ENCODE peak calls at places on chromosomes 13 and 19, in nine cellular contexts. Z is fibroblast of pulmonary artery, E is upper lobe of left lung, T is AG04450, P is heart right ventricle, L is thoracic aorta, R is GM13977, U is WERI-Rb-1, Q is dorsolateral prefrontal cortex. O is an unnamed sample.

GRCh38 chr13:85277753-85278152 is 521.5 kb downstream of the SLITRK6 start:
- DNase-seq in Z (peak; percentile 40), E (no peak), T (no peak), P (no peak), L (no peak), R (no peak), U (no peak), Q (no peak), O (no peak)

GRCh38 chr13:78595819-78596700 is 7.3 kb downstream of the POU4F1 start:
- DNase-seq in Z (no peak), E (no peak), T (no peak), P (peak; percentile 20), L (no peak), R (peak; percentile 64), U (no peak), Q (no peak), O (no peak)

GRCh38 chr13:45918597-45918996 is 67.0 kb upstream of the SIAH3 start:
- DNase-seq in Z (no peak), E (no peak), T (no peak), P (no peak), L (no peak), R (no peak), U (no peak), Q (no peak), O (no peak)

GRCh38 chr13:110748271-110748670 is 34.8 kb downstream of the ING1 start:
- DNase-seq in Z (no peak), E (no peak), T (no peak), P (no peak), L (no peak), R (no peak), U (no peak), Q (no peak), O (no peak)

GRCh38 chr13:28659611-28659970 is 661 bp downstream of the POMP start:
- DNase-seq in Z (peak; percentile 74), E (no peak), T (no peak), P (no peak), L (no peak), R (no peak), U (no peak), Q (no peak), O (no peak)

GRCh38 chr19:34282611-34283519 is 28.5 kb downstream of the GARRE1 start:
- DNase-seq in Z (no peak), E (no peak), T (no peak), P (no peak), L (no peak), R (no peak), U (no peak), Q (no peak), O (no peak)

GRCh38 chr19:39362682-39363657 is 20.7 kb downstream of the SAMD4B start:
- DNase-seq in Z (peak; percentile 59), E (no peak), T (no peak), P (no peak), L (no peak), R (no peak), U (no peak), Q (no peak), O (no peak)

GRCh38 chr19:5046339-5047039 is 77.6 kb downstream of the KDM4B start:
- DNase-seq in Z (no peak), E (peak; percentile 79), T (no peak), P (no peak), L (no peak), R (no peak), U (no peak), Q (no peak), O (peak; percentile 67)

GRCh38 chr19:35757231-35757748 is 461 bp upstream of the HSPB6 start:
- DNase-seq in Z (peak; percentile 95), E (peak; percentile 45), T (peak; percentile 85), P (peak; percentile 87), L (peak; percentile 76), R (no peak), U (peak; percentile 60), Q (no peak), O (peak; percentile 61)

GRCh38 chr19:1825909-1826556 is 14.0 kb upstream of the ATP8B3 start:
- DNase-seq in Z (peak; percentile 71), E (peak; percentile 70), T (peak; percentile 36), P (peak; percentile 80), L (no peak), R (peak; percentile 96), U (peak; percentile 86), Q (peak; percentile 67), O (peak; percentile 85)

GRCh38 chr19:30795727-30796126 is 423.5 kb downstream of the ZNF536 start:
- DNase-seq in Z (no peak), E (no peak), T (no peak), P (no peak), L (no peak), R (no peak), U (no peak), Q (no peak), O (no peak)

GRCh38 chr19:15108145-15108844 is 1.1 kb downstream of the SYDE1 start:
- DNase-seq in Z (no peak), E (no peak), T (no peak), P (no peak), L (no peak), R (no peak), U (no peak), Q (no peak), O (no peak)

GRCh38 chr13:34847751-34848150 is 94.3 kb upstream of the NBEA start:
- DNase-seq in Z (no peak), E (no peak), T (no peak), P (no peak), L (no peak), R (no peak), U (no peak), Q (no peak), O (no peak)

GRCh38 chr13:34223984-34224383 is 406.0 kb downstream of the RFC3 start:
- DNase-seq in Z (no peak), E (no peak), T (no peak), P (no peak), L (no peak), R (no peak), U (no peak), Q (no peak), O (no peak)

GRCh38 chr13:110347535-110348308 is 40.6 kb downstream of the COL4A2 start:
- DNase-seq in Z (peak; percentile 97), E (no peak), T (no peak), P (peak; percentile 48), L (peak; percentile 72), R (no peak), U (no peak), Q (no peak), O (peak; percentile 66)

DNA sequence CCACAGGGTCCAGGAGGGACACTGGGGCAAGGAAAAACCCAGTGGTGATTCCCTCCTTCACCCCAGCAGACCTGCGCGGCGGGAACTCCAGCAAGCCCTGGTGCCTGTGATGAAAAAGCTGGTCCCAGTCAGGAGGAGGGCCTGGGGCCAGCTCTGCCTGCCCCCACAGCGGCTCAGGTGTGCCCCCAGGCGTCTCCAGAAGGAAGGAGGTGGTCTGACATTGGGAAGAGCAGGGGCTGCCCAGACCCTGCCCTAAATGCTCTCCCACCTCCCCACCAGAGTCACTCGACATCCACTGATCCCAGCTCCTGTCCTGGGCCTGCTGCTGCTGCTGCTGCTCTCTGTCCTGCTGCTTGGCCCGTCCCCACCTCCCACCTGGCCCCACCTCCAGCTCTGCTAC is 6.2 kb downstream of the PTH2 start:
- DNase-seq in Z (no peak), E (no peak), T (no peak), P (no peak), L (no peak), R (no peak), U (peak; percentile 74), Q (no peak), O (peak; percentile 30)
- TF ChIP-seq CTCF in Z (no peak), E (no peak), T (no peak), P (no peak), L (no peak), R (no peak), U (no peak), Q (no peak), O (no peak)

GRCh38 chr13:97880298-97880675 is 73.2 kb upstream of the IPO5 start:
- DNase-seq in Z (no peak), E (no peak), T (no peak), P (no peak), L (no peak), R (no peak), U (no peak), Q (no peak), O (no peak)
- TF ChIP-seq CTCF in Z (no peak), E (no peak), T (peak; percentile 3), P (no peak), L (no peak), R (no peak), U (no peak), Q (no peak), O (no peak)

GRCh38 chr19:6736917-6737283 is 480 bp downstream of the GPR108 start:
- DNase-seq in Z (no peak), E (no peak), T (no peak), P (no peak), L (no peak), R (no peak), U (no peak), Q (no peak), O (no peak)
- TF ChIP-seq CTCF in Z (no peak), E (no peak), T (no peak), P (no peak), L (peak; percentile 3), R (no peak), U (no peak), Q (peak; percentile 26), O (no peak)

GRCh38 chr13:42041017-42041683 is 7.3 kb upstream of the DGKH start:
- DNase-seq in Z (peak; percentile 56), E (peak; percentile 40), T (no peak), P (peak; percentile 63), L (no peak), R (peak; percentile 56), U (peak; percentile 17), Q (no peak), O (peak; percentile 55)

GRCh38 chr13:42043676-42044075 is 4.8 kb upstream of the DGKH start:
- DNase-seq in Z (no peak), E (no peak), T (no peak), P (no peak), L (no peak), R (no peak), U (no peak), Q (no peak), O (no peak)

GRCh38 chr13:42039946-42040729 is 8.3 kb upstream of the DGKH start:
- DNase-seq in Z (peak; percentile 89), E (peak; percentile 89), T (peak; percentile 69), P (peak; percentile 94), L (peak; percentile 70), R (peak; percentile 98), U (peak; percentile 80), Q (peak; percentile 79), O (peak; percentile 88)

GRCh38 chr13:42040730-42041016 is 7.8 kb upstream of the DGKH start:
- DNase-seq in Z (no peak), E (no peak), T (no peak), P (no peak), L (no peak), R (no peak), U (no peak), Q (no peak), O (no peak)

DNA sequence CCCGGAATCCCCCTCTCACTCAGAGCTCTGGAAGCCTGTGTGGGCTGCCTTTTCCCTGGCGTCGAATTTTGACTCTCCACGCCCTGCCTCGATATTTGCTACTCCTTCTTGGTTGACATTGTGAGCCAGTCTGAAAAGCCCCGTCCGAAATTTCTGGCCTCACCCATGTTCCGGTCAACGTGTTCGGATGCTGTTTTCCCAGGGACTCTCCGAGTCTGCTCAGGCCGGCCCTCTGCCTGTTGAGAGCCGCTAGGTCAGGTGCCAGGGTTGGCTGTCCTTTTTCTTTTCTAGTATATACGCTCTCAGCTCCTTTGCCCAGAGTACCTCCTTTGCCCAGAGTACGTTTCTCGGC is 6.8 kb upstream of the DGKH start:
- DNase-seq in Z (peak; percentile 73), E (peak; percentile 73), T (no peak), P (peak; percentile 37), L (peak; percentile 2), R (peak; percentile 69), U (peak; percentile 14), Q (no peak), O (peak; percentile 66)
- TF ChIP-seq CTCF in Z (peak; percentile 79), E (peak; percentile 46), T (peak; percentile 77), P (peak; percentile 45), L (peak; percentile 51), R (peak; percentile 36), U (peak; percentile 29), Q (peak; percentile 41), O (peak; percentile 67)

O was measured in Caco-2.